ENCODE peak calls at places on chromosomes 6 and 20, in four cellular contexts. L, M, S and O are unnamed samples.
A peak's percentile ranks its signal among the peaks of the same experiment; 100 is the strongest.

GRCh38 chr20:19976595-19977372 is 40.4 kb upstream of the NAA20 start:
- DNase-seq in L (no peak), S (no peak), M (no peak), O (no peak)

GRCh38 chr6:26521485-26522391 is 16.4 kb upstream of the HMGN4 start:
- DNase-seq in M (peak; percentile 83), S (peak; percentile 80), L (peak; percentile 86), O (peak; percentile 78)

GRCh38 chr6:26156105-26156849 is 69.0 kb downstream of the HFE start:
- DNase-seq in M (peak; percentile 94), L (peak; percentile 81), S (peak; percentile 92), O (peak; percentile 85)

GRCh38 chr6:73648166-73648565 is 5.6 kb downstream of the SLC17A5 start:
- DNase-seq in L (no peak), M (no peak), S (no peak), O (no peak)

GRCh38 chr6:90078513-90079289 is 184.4 kb downstream of the GJA10 start:
- DNase-seq in S (no peak), L (no peak), M (no peak), O (no peak)

GRCh38 chr20:20212675-20213096 is 155.2 kb upstream of the INSM1 start:
- DNase-seq in M (no peak), S (no peak), L (no peak), O (no peak)

GRCh38 chr20:63966172-63966943 is 3.4 kb downstream of the ZNF512B start:
- DNase-seq in S (no peak), M (no peak), L (no peak), O (no peak)

GRCh38 chr6:33704215-33704817 is 7.2 kb downstream of the UQCC2 start:
- DNase-seq in S (no peak), L (no peak), M (no peak), O (no peak)

GRCh38 chr6:73460044-73460443 is 1.5 kb upstream of the MTO1 start:
- DNase-seq in L (no peak), M (no peak), S (no peak), O (no peak)

GRCh38 chr20:9555781-9556180 is 41.4 kb downstream of the LAMP5 start:
- DNase-seq in L (no peak), M (no peak), S (no peak), O (no peak)

GRCh38 chr6:167987811-167988495 is 9.5 kb upstream of the KIF25 start:
- DNase-seq in L (no peak), M (no peak), S (no peak), O (no peak)

GRCh38 chr20:63957690-63958441 is 1.6 kb upstream of the UCKL1 start:
- DNase-seq in S (no peak), L (peak; percentile 75), M (no peak), O (no peak)

GRCh38 chr6:118808794-118809668 is 84.9 kb upstream of the ASF1A start:
- DNase-seq in S (no peak), M (no peak), L (no peak), O (no peak)

GRCh38 chr6:98041921-98042320 is 758.9 kb upstream of the MMS22L start:
- DNase-seq in L (no peak), M (no peak), S (no peak), O (no peak)

GRCh38 chr6:149942461-149942829 is 631 bp downstream of the ULBP2 start:
- DNase-seq in L (no peak), S (no peak), M (no peak), O (no peak)

GRCh38 chr6:26327450-26328264 is 37.3 kb upstream of the BTN3A2 start:
- DNase-seq in L (peak; percentile 88), M (no peak), S (no peak), O (peak; percentile 65)

GRCh38 chr6:166947251-166947650 is 9.1 kb downstream of the RNASET2 start:
- DNase-seq in S (no peak), L (no peak), M (no peak), O (no peak)

GRCh38 chr6:165760803-165761185 is 97.8 kb upstream of the PDE10A start:
- DNase-seq in S (no peak), M (no peak), L (no peak), O (no peak)

GRCh38 chr6:1625926-1626413 is 16.3 kb downstream of the FOXC1 start:
- DNase-seq in L (no peak), S (no peak), M (no peak), O (no peak)

GRCh38 chr6:1798965-1799325 is 189.2 kb downstream of the FOXC1 start:
- DNase-seq in M (no peak), S (no peak), L (no peak), O (no peak)

GRCh38 chr20:50321797-50322480 is 131.3 kb downstream of the CEBPB start:
- DNase-seq in S (no peak), L (no peak), M (no peak), O (no peak)

GRCh38 chr6:121647905-121648304 is 212.5 kb downstream of the GJA1 start:
- DNase-seq in S (no peak), L (no peak), M (no peak), O (no peak)

GRCh38 chr20:21521596-21522478 is 8.0 kb upstream of the NKX2-2 start:
- DNase-seq in S (no peak), L (peak; percentile 63), M (no peak), O (no peak)

GRCh38 chr20:32052792-32053362 is 835 bp downstream of the HCK start:
- DNase-seq in L (peak; percentile 65), M (peak; percentile 76), S (no peak), O (peak; percentile 93)

GRCh38 chr6:37784585-37784967 is 35.0 kb upstream of the ZFAND3 start:
- DNase-seq in S (no peak), L (no peak), M (no peak), O (no peak)

GRCh38 chr6:109523478-109523877 is 40.5 kb upstream of the ZBTB24 start:
- DNase-seq in M (no peak), S (no peak), L (no peak), O (no peak)

GRCh38 chr20:10595230-10595629 is 78.6 kb downstream of the JAG1 start:
- DNase-seq in L (no peak), M (no peak), S (no peak), O (no peak)

GRCh38 chr6:18528084-18528743 is 141.1 kb downstream of the RNF144B start:
- DNase-seq in L (no peak), S (no peak), M (no peak), O (no peak)

GRCh38 chr6:139587469-139587868 is 213.0 kb upstream of the CITED2 start:
- DNase-seq in S (no peak), L (no peak), M (no peak), O (no peak)

GRCh38 chr6:79946773-79947190 is 571 bp downstream of the ELOVL4 start:
- DNase-seq in L (no peak), S (no peak), M (no peak), O (no peak)

GRCh38 chr6:148999921-149000589 is 253.2 kb downstream of the UST start:
- DNase-seq in L (no peak), S (no peak), M (no peak), O (no peak)

GRCh38 chr20:31860431-31861345 is 9.6 kb downstream of the DUSP15 start:
- DNase-seq in L (peak; percentile 60), M (peak; percentile 35), S (no peak), O (peak; percentile 39)

GRCh38 chr20:24590193-24590982 is 121.0 kb downstream of the SYNDIG1 start:
- DNase-seq in S (no peak), L (no peak), M (no peak), O (no peak)

GRCh38 chr6:139080255-139080920 is 51.8 kb downstream of the ABRACL start:
- DNase-seq in L (no peak), M (no peak), S (no peak), O (no peak)

GRCh38 chr6:89120371-89120770 is 2.5 kb upstream of the SRSF12 start:
- DNase-seq in M (no peak), S (no peak), L (no peak), O (no peak)

GRCh38 chr6:88870728-88871330 is 92.6 kb downstream of the RNGTT start:
- DNase-seq in M (peak; percentile 55), L (no peak), S (no peak), O (no peak)

GRCh38 chr6:19713984-19714383 is 123.2 kb upstream of the ID4 start:
- DNase-seq in M (no peak), S (no peak), L (no peak), O (no peak)

GRCh38 chr6:35417979-35418661 is 34.0 kb upstream of the FANCE start:
- DNase-seq in S (no peak), M (no peak), L (no peak), O (no peak)

GRCh38 chr6:35419961-35420360 is 32.2 kb upstream of the FANCE start:
- DNase-seq in M (no peak), L (no peak), S (no peak), O (no peak)

GRCh38 chr6:35413911-35414310 is 38.2 kb upstream of the FANCE start:
- DNase-seq in S (no peak), M (no peak), L (no peak), O (no peak)

GRCh38 chr6:35415065-35415880 is 36.9 kb upstream of the FANCE start:
- DNase-seq in M (no peak), S (no peak), L (peak; percentile 64), O (no peak)

GRCh38 chr6:35419431-35419830 is 32.7 kb upstream of the FANCE start:
- DNase-seq in L (no peak), M (no peak), S (no peak), O (no peak)
- TF ChIP-seq CTCF in L (no peak), M (no peak), S (no peak), O (no peak)

GRCh38 chr6:114108119-114109002 is 137.4 kb upstream of the HDAC2 start:
- DNase-seq in L (peak; percentile 89), S (no peak), M (peak; percentile 39), O (no peak)
- TF ChIP-seq CTCF in L (peak; percentile 76), S (no peak), M (no peak), O (peak; percentile 49)

GRCh38 chr6:4281341-4282293 is 146.2 kb upstream of the ECI2 start:
- DNase-seq in S (no peak), M (peak; percentile 87), L (peak; percentile 64), O (no peak)
- TF ChIP-seq CTCF in S (no peak), M (peak; percentile 68), L (no peak), O (no peak)

DNA sequence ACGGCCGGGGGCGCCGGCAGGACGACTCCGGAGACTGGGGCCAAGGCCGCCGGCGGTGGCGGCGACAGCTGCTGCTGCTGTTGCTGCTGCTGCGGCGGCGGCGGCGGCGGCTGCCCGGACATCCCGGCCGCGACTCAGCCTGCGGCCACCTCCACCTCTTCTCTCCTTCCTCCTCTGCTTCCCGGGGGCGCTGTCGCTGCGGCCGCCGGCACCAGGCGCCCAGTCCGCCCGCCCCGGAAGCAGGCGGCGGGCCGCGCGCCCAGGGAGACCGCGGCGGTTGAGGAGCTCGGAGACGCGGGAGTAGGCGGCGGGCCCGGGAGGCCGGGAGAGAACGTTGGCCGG is 280 bp downstream of the RANBP9 start:
- DNase-seq in M (peak; percentile 54), S (peak; percentile 75), L (no peak), O (peak; percentile 57)
- TF ChIP-seq CTCF in M (no peak), S (no peak), L (no peak), O (no peak)

DNA sequence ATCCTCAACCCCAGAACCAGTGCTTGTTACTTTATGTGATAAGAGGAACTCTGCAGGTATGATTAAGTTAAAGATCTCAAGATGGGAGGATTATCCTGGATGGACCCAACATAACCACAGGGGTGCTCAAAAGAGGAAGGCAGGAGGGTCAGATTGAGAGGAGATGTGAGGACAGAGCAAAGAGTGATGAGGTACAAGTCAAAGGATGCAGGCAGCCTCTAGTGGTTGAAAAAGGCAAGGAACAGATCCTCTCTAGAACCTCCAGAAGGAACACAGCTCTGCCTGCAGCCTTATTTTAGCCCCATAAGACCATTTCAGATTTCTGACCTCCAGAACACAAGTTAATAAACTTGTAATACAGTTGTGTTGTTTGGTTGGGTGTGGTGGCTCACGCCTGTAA is 41.2 kb downstream of the PDSS2 start:
- DNase-seq in M (no peak), L (no peak), S (no peak), O (no peak)
- TF ChIP-seq CTCF in M (no peak), L (peak; percentile 48), S (no peak), O (peak; percentile 17)